ENCODE peak calls at places on chromosomes 12 and 14, in seven cellular contexts. One of them, this sample, is unnamed.

GRCh38 chr14:94174622-94175402 is 690 bp downstream of the PPP4R4 start:
- DNase-seq in Calu3: no peak
- DNase-seq in amniotic epithelial cell: no peak
- DNase-seq in GM18507: no peak
- DNase-seq in NCI-H1417: peak
- DNase-seq in stimulated activated CD4-positive, alpha-beta T cell treated with anti-CD3 and anti-CD28 coated beads, Interleukin-4, amount 100 ng/mL, for 48 hours: no peak
- DNase-seq in naive thymus-derived CD8-positive, alpha-beta T cell: peak
- DNase-seq in this sample: no peak

GRCh38 chr14:69996197-69996596 is 117.0 kb downstream of the SMOC1 start:
- DNase-seq in Calu3: no peak
- DNase-seq in amniotic epithelial cell: peak
- DNase-seq in GM18507: no peak
- DNase-seq in NCI-H1417: no peak
- DNase-seq in stimulated activated CD4-positive, alpha-beta T cell treated with anti-CD3 and anti-CD28 coated beads, Interleukin-4, amount 100 ng/mL, for 48 hours: no peak
- DNase-seq in naive thymus-derived CD8-positive, alpha-beta T cell: no peak
- DNase-seq in this sample: no peak

GRCh38 chr14:54177009-54177408 is 219.8 kb upstream of the CDKN3 start:
- DNase-seq in Calu3: no peak
- DNase-seq in amniotic epithelial cell: no peak
- DNase-seq in GM18507: no peak
- DNase-seq in NCI-H1417: no peak
- DNase-seq in stimulated activated CD4-positive, alpha-beta T cell treated with anti-CD3 and anti-CD28 coated beads, Interleukin-4, amount 100 ng/mL, for 48 hours: no peak
- DNase-seq in naive thymus-derived CD8-positive, alpha-beta T cell: no peak
- DNase-seq in this sample: no peak

GRCh38 chr14:76761198-76761848 is at the start of gene VASH1:
- DNase-seq in Calu3: peak
- DNase-seq in amniotic epithelial cell: peak
- DNase-seq in GM18507: peak
- DNase-seq in NCI-H1417: peak
- DNase-seq in stimulated activated CD4-positive, alpha-beta T cell treated with anti-CD3 and anti-CD28 coated beads, Interleukin-4, amount 100 ng/mL, for 48 hours: peak
- DNase-seq in naive thymus-derived CD8-positive, alpha-beta T cell: peak
- DNase-seq in this sample: no peak

GRCh38 chr12:44077293-44077692 is 241.4 kb downstream of the TMEM117 start:
- DNase-seq in Calu3: no peak
- DNase-seq in amniotic epithelial cell: no peak
- DNase-seq in GM18507: no peak
- DNase-seq in NCI-H1417: peak
- DNase-seq in stimulated activated CD4-positive, alpha-beta T cell treated with anti-CD3 and anti-CD28 coated beads, Interleukin-4, amount 100 ng/mL, for 48 hours: no peak
- DNase-seq in naive thymus-derived CD8-positive, alpha-beta T cell: no peak
- DNase-seq in this sample: no peak

GRCh38 chr12:124774462-124775167 is 89.0 kb downstream of the SCARB1 start:
- DNase-seq in Calu3: no peak
- DNase-seq in amniotic epithelial cell: peak
- DNase-seq in GM18507: no peak
- DNase-seq in NCI-H1417: no peak
- DNase-seq in stimulated activated CD4-positive, alpha-beta T cell treated with anti-CD3 and anti-CD28 coated beads, Interleukin-4, amount 100 ng/mL, for 48 hours: peak
- DNase-seq in naive thymus-derived CD8-positive, alpha-beta T cell: no peak
- DNase-seq in this sample: no peak

GRCh38 chr14:92960706-92961566 is 38.0 kb downstream of the CHGA start:
- DNase-seq in Calu3: peak
- DNase-seq in amniotic epithelial cell: peak
- DNase-seq in GM18507: no peak
- DNase-seq in NCI-H1417: no peak
- DNase-seq in stimulated activated CD4-positive, alpha-beta T cell treated with anti-CD3 and anti-CD28 coated beads, Interleukin-4, amount 100 ng/mL, for 48 hours: no peak
- DNase-seq in naive thymus-derived CD8-positive, alpha-beta T cell: no peak
- DNase-seq in this sample: no peak

GRCh38 chr12:78470354-78471195 is 394.0 kb upstream of the SYT1 start:
- DNase-seq in Calu3: peak
- DNase-seq in amniotic epithelial cell: peak
- DNase-seq in GM18507: no peak
- DNase-seq in NCI-H1417: peak
- DNase-seq in stimulated activated CD4-positive, alpha-beta T cell treated with anti-CD3 and anti-CD28 coated beads, Interleukin-4, amount 100 ng/mL, for 48 hours: no peak
- DNase-seq in naive thymus-derived CD8-positive, alpha-beta T cell: no peak
- DNase-seq in this sample: no peak

GRCh38 chr14:34711169-34711568 is 3.2 kb downstream of the CFL2 start:
- DNase-seq in Calu3: no peak
- DNase-seq in amniotic epithelial cell: peak
- DNase-seq in GM18507: no peak
- DNase-seq in NCI-H1417: peak
- DNase-seq in stimulated activated CD4-positive, alpha-beta T cell treated with anti-CD3 and anti-CD28 coated beads, Interleukin-4, amount 100 ng/mL, for 48 hours: no peak
- DNase-seq in naive thymus-derived CD8-positive, alpha-beta T cell: no peak
- DNase-seq in this sample: no peak

GRCh38 chr14:56666294-56666693 is 86.7 kb downstream of the TMEM260 start:
- DNase-seq in Calu3: no peak
- DNase-seq in amniotic epithelial cell: no peak
- DNase-seq in GM18507: no peak
- DNase-seq in NCI-H1417: no peak
- DNase-seq in stimulated activated CD4-positive, alpha-beta T cell treated with anti-CD3 and anti-CD28 coated beads, Interleukin-4, amount 100 ng/mL, for 48 hours: no peak
- DNase-seq in naive thymus-derived CD8-positive, alpha-beta T cell: no peak
- DNase-seq in this sample: no peak

GRCh38 chr14:96176275-96176674 is 28.4 kb upstream of the BDKRB2 start:
- DNase-seq in Calu3: no peak
- DNase-seq in amniotic epithelial cell: no peak
- DNase-seq in GM18507: no peak
- DNase-seq in NCI-H1417: no peak
- DNase-seq in stimulated activated CD4-positive, alpha-beta T cell treated with anti-CD3 and anti-CD28 coated beads, Interleukin-4, amount 100 ng/mL, for 48 hours: no peak
- DNase-seq in naive thymus-derived CD8-positive, alpha-beta T cell: no peak
- DNase-seq in this sample: no peak

GRCh38 chr12:130717752-130718151 is 1.7 kb upstream of the RIMBP2 start:
- DNase-seq in Calu3: no peak
- DNase-seq in amniotic epithelial cell: no peak
- DNase-seq in GM18507: no peak
- DNase-seq in NCI-H1417: no peak
- DNase-seq in stimulated activated CD4-positive, alpha-beta T cell treated with anti-CD3 and anti-CD28 coated beads, Interleukin-4, amount 100 ng/mL, for 48 hours: no peak
- DNase-seq in naive thymus-derived CD8-positive, alpha-beta T cell: no peak
- DNase-seq in this sample: no peak

GRCh38 chr14:95483843-95484165 is 32.6 kb downstream of the SYNE3 start:
- DNase-seq in Calu3: no peak
- DNase-seq in amniotic epithelial cell: no peak
- DNase-seq in GM18507: no peak
- DNase-seq in NCI-H1417: no peak
- DNase-seq in stimulated activated CD4-positive, alpha-beta T cell treated with anti-CD3 and anti-CD28 coated beads, Interleukin-4, amount 100 ng/mL, for 48 hours: no peak
- DNase-seq in naive thymus-derived CD8-positive, alpha-beta T cell: no peak
- DNase-seq in this sample: no peak